ENCODE peak calls at places on chromosome 16, in seven cellular contexts. G is AG04450, J is AG09319, C is progenitor cell of endocrine pancreas, E is body of pancreas, A is fibroblast of the aortic adventitia, O is H1. X is an unnamed sample.
A peak's percentile ranks its signal among the peaks of the same experiment; 100 is the strongest.

GRCh38 chr16:1537138-1537577 is 3.7 kb downstream of the TMEM204 start:
- DNase-seq in J (no peak), G (no peak), O (no peak), C (no peak), E (no peak), A (no peak), X (no peak)

GRCh38 chr16:84279871-84280270 is 14.8 kb upstream of the WFDC1 start:
- DNase-seq in G (no peak), O (no peak), J (no peak), A (no peak), E (no peak), C (no peak), X (no peak)

GRCh38 chr16:84340305-84341040 is 27.9 kb upstream of the ATP2C2 start:
- DNase-seq in E (no peak), O (no peak), A (no peak), C (no peak), J (no peak), G (no peak), X (no peak)

GRCh38 chr16:1019234-1019933 is 37.8 kb downstream of the SOX8 start:
- DNase-seq in C (no peak), E (peak; percentile 53), G (no peak), O (no peak), A (peak; percentile 52), J (peak; percentile 44), X (no peak)

GRCh38 chr16:1870365-1871082 is 1.4 kb downstream of the MEIOB start:
- DNase-seq in G (peak; percentile 11), C (no peak), O (no peak), J (no peak), E (no peak), A (peak; percentile 45), X (no peak)

GRCh38 chr16:12535535-12536411 is 267.9 kb downstream of the CPPED1 start:
- DNase-seq in O (peak; percentile 53), G (no peak), A (no peak), C (peak; percentile 27), E (no peak), J (no peak), X (no peak)

GRCh38 chr16:1327619-1327947 is 5.9 kb upstream of the BAIAP3 start:
- DNase-seq in J (no peak), G (no peak), O (no peak), A (no peak), E (no peak), C (no peak), X (no peak)

GRCh38 chr16:1320658-1321240 is 11.3 kb downstream of the UBE2I start:
- DNase-seq in E (no peak), J (no peak), A (no peak), G (no peak), C (no peak), O (no peak), X (no peak)

GRCh38 chr16:58462997-58463891 is 36.7 kb upstream of the NDRG4 start:
- DNase-seq in O (peak; percentile 70), A (no peak), J (no peak), G (no peak), C (peak; percentile 22), E (peak; percentile 7), X (no peak)

GRCh38 chr16:70512456-70512855 is 10.9 kb downstream of the COG4 start:
- DNase-seq in E (no peak), J (no peak), A (no peak), O (no peak), C (no peak), G (no peak), X (no peak)

GRCh38 chr16:53753431-53753830 is 49.5 kb downstream of the FTO start:
- DNase-seq in A (no peak), J (no peak), O (no peak), C (no peak), E (no peak), G (no peak), X (no peak)

GRCh38 chr16:69338557-69339288 is 641 bp downstream of the COG8 start:
- DNase-seq in C (no peak), A (no peak), E (peak; percentile 77), G (no peak), J (no peak), O (no peak), X (no peak)

GRCh38 chr16:1613728-1614225 is 1.6 kb downstream of the CRAMP1 start:
- DNase-seq in J (no peak), G (no peak), C (no peak), A (peak; percentile 12), O (no peak), E (peak; percentile 35), X (no peak)

GRCh38 chr16:11742041-11742535 is 569 bp downstream of the TXNDC11 start:
- DNase-seq in E (peak; percentile 63), O (peak; percentile 68), A (no peak), G (no peak), J (no peak), C (no peak), X (peak; percentile 73)

GRCh38 chr16:75733305-75734141 is 7.2 kb upstream of the CPHXL start:
- DNase-seq in C (no peak), E (no peak), A (peak; percentile 97), G (peak; percentile 85), O (no peak), J (peak; percentile 63), X (no peak)

GRCh38 chr16:27995378-27995777 is 68.1 kb downstream of the GSG1L start:
- DNase-seq in C (no peak), O (no peak), G (no peak), E (no peak), J (no peak), A (no peak), X (no peak)

GRCh38 chr16:49564577-49565224 is 191.1 kb downstream of the C16orf78 start:
- DNase-seq in A (no peak), E (peak; percentile 64), C (no peak), J (no peak), G (no peak), O (no peak), X (no peak)

GRCh38 chr16:700684-701584 is 4.7 kb downstream of the FBXL16 start:
- DNase-seq in E (peak; percentile 50), G (no peak), O (peak; percentile 92), A (no peak), C (peak; percentile 70), J (no peak), X (no peak)

GRCh38 chr16:62213763-62214162 is 177.5 kb upstream of the CDH8 start:
- DNase-seq in A (no peak), E (no peak), J (no peak), C (no peak), O (peak; percentile 60), G (no peak), X (no peak)

GRCh38 chr16:88318521-88318920 is 64.2 kb upstream of the ZNF469 start:
- DNase-seq in O (no peak), A (no peak), J (no peak), C (no peak), E (no peak), G (no peak), X (no peak)

GRCh38 chr16:17448640-17449638 is 21.8 kb downstream of the XYLT1 start:
- DNase-seq in A (no peak), G (no peak), O (no peak), C (no peak), E (peak; percentile 67), J (no peak), X (no peak)

GRCh38 chr16:35841632-35842031 is 2382.2 kb downstream of the TP53TG3F start:
- DNase-seq in C (no peak), J (no peak), A (no peak), E (no peak), O (no peak), G (no peak), X (no peak)

GRCh38 chr16:80720759-80721470 is 83.5 kb downstream of the CDYL2 start:
- DNase-seq in E (no peak), J (no peak), A (no peak), O (no peak), G (no peak), C (no peak), X (no peak)
- TF ChIP-seq CTCF in E (no peak), J (no peak), A (no peak), O (no peak), G (no peak), C (no peak), X (no peak)

GRCh38 chr16:67378642-67379041 is 14.7 kb downstream of the TPPP3 start:
- DNase-seq in J (no peak), E (no peak), A (no peak), G (peak; percentile 41), O (no peak), C (no peak), X (no peak)

GRCh38 chr16:67375161-67375560 is 18.1 kb downstream of the TPPP3 start:
- DNase-seq in G (no peak), C (no peak), O (no peak), J (no peak), E (no peak), A (no peak), X (no peak)

GRCh38 chr16:67370686-67371085 is 22.6 kb downstream of the TPPP3 start:
- DNase-seq in J (no peak), C (no peak), A (no peak), E (no peak), O (no peak), G (no peak), X (no peak)

DNA sequence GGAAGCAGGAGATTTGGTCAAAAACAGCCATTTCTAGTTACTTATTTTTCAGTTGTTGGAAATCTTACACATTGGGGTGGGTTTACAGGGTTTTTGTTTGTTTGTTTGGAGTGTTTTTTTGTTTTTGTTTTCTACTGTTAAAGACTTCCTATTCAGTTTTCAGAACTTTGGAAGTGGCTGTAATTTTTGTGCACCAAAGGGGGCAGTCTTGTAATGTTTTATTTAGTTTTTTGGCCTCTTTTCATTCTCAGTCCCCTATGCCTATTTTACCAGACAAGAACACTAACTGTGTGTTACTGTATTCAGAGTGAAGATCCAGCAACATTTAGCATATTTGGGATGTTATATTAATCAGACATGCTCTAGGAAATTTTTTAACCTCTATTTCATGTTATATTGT is 20.6 kb downstream of the TPPP3 start:
- DNase-seq in A (peak; percentile 59), C (no peak), E (no peak), J (peak; percentile 11), G (no peak), O (no peak), X (no peak)
- TF ChIP-seq CTCF in A (peak; percentile 54), C (peak; percentile 38), E (peak; percentile 22), J (peak; percentile 52), G (peak; percentile 58), O (no peak), X (peak; percentile 66)

GRCh38 chr16:85900031-85900792 is 1.2 kb downstream of the IRF8 start:
- DNase-seq in J (no peak), E (peak; percentile 32), C (no peak), O (no peak), A (no peak), G (no peak), X (no peak)

GRCh38 chr16:85894266-85894665 is 4.7 kb upstream of the IRF8 start:
- DNase-seq in E (peak; percentile 81), C (no peak), O (no peak), G (no peak), J (no peak), A (no peak), X (no peak)

GRCh38 chr16:85898521-85899442 is at the start of gene IRF8:
- DNase-seq in G (no peak), J (no peak), O (peak; percentile 84), A (no peak), E (peak; percentile 74), C (peak; percentile 60), X (peak; percentile 77)

GRCh38 chr16:85899444-85899843 is 482 bp downstream of the IRF8 start:
- DNase-seq in J (no peak), G (no peak), C (no peak), A (no peak), E (no peak), O (no peak), X (no peak)

GRCh38 chr16:85897384-85897783 is 1.6 kb upstream of the IRF8 start:
- DNase-seq in G (no peak), C (no peak), J (no peak), A (no peak), O (no peak), E (no peak), X (no peak)
- TF ChIP-seq CTCF in G (no peak), C (no peak), J (no peak), A (no peak), O (no peak), E (no peak), X (no peak)

GRCh38 chr16:10535461-10535860 is 44.9 kb downstream of the EMP2 start:
- DNase-seq in C (no peak), E (no peak), J (no peak), G (no peak), O (no peak), A (no peak), X (no peak)
- TF ChIP-seq CTCF in C (no peak), E (no peak), J (no peak), G (no peak), O (no peak), A (no peak), X (no peak)

X was measured in type B pancreatic cell.